ENCODE peak calls at places on chromosomes 4 and X, in nine cellular contexts. N, C, E, F, X, Z, R, P and H are unnamed samples.

GRCh38 chr4:40283968-40284367 is 51.2 kb upstream of the CHRNA9 start:
- DNase-seq in N (no peak), Z (no peak), R (peak; percentile 31), X (no peak), E (no peak), P (no peak), F (no peak), C (no peak), H (peak; percentile 58)

GRCh38 chr4:177948853-177949252 is 506.6 kb upstream of the AGA start:
- DNase-seq in E (no peak), Z (no peak), R (no peak), F (no peak), X (no peak), P (no peak), C (no peak), N (no peak), H (no peak)

GRCh38 chrX:35890699-35891098 is 28.8 kb upstream of the CFAP47 start:
- DNase-seq in E (peak; percentile 29), N (peak; percentile 12), P (peak; percentile 24), C (no peak), X (no peak), F (no peak), R (no peak), Z (peak; percentile 59), H (peak; percentile 14)

GRCh38 chr4:156642161-156642560 is 329.4 kb downstream of the PDGFC start:
- DNase-seq in R (peak; percentile 42), F (no peak), E (no peak), Z (no peak), X (no peak), N (no peak), P (no peak), C (no peak), H (no peak)

GRCh38 chrX:36908801-36909403 is 99.3 kb upstream of the FAM47C start:
- DNase-seq in F (no peak), Z (no peak), N (no peak), E (no peak), P (no peak), R (peak; percentile 22), X (no peak), C (no peak), H (peak; percentile 10)

GRCh38 chrX:124346064-124346876 is at the start of gene SH2D1A:
- DNase-seq in F (no peak), R (no peak), E (no peak), P (no peak), X (no peak), C (no peak), N (no peak), Z (no peak), H (no peak)

GRCh38 chr4:42627887-42628646 is 28.8 kb downstream of the ATP8A1 start:
- DNase-seq in C (no peak), E (no peak), Z (no peak), R (no peak), P (no peak), N (no peak), X (peak; percentile 88), F (no peak), H (peak; percentile 59)

GRCh38 chr4:180059216-180059881 is 2183.9 kb upstream of the TENM3 start:
- DNase-seq in F (no peak), N (peak; percentile 31), E (peak; percentile 32), Z (peak; percentile 24), X (no peak), P (peak; percentile 60), R (no peak), C (no peak), H (peak; percentile 32)

GRCh38 chr4:45629717-45630116 is 494.1 kb downstream of the GABRG1 start:
- DNase-seq in E (no peak), F (no peak), Z (no peak), P (no peak), N (no peak), R (no peak), X (no peak), C (no peak), H (no peak)

DNA sequence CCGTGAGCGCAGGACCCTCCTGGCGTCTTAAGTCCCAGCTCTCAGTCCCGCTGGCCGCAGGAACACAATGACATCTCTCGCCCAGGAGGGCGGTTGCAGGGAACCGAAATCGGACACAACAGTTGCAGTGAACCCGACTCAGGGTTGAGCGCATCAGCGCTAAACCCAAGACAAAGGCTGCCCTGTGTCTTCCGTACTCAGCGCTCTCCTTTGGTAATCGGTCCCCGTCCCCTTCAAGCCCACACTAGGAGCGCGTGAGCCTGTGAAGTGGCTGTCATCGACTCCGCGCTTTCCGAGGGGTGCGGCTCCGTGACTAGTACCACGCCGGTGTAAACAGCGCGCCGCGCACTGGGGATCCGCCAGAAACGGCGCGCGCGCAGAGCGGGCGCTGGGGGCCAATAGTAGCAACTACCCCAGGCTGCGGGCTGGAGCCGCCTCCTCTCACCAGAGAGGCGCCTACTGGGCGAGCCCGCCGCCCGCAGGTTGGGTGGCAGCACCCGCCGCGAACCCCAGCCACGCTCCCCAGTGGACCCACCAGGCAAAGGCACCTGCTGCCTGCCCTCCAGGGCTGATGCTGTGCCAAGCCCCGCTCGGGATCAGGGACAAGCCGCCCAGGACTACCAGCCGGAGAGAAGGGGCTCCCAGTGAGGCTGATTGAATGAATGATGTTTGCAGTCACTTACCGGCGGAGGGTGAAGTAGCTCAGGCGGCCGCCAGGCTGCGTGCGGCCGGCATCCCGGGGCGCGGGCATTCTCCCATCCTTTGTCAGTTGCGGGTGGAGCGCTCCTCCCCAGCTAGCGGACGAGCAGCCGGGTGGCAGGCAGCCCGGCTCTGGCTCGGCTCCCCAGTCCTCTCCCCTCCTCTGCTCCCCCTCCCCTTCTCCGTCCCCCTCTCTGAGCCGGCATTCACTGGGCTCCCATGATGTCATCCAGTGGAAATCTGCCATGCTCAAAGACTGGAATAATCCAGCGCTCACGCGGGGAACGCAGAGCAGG is 370.4 kb upstream of the SMIM31 start:
- DNase-seq in P (peak; percentile 69), C (no peak), X (no peak), F (no peak), N (peak; percentile 47), E (peak; percentile 67), R (no peak), Z (peak; percentile 86), H (no peak)
- TF ChIP-seq CTCF in P (no peak), C (no peak), X (no peak), F (no peak), N (peak; percentile 40), E (no peak), R (no peak), Z (peak; percentile 57), H (no peak)

DNA sequence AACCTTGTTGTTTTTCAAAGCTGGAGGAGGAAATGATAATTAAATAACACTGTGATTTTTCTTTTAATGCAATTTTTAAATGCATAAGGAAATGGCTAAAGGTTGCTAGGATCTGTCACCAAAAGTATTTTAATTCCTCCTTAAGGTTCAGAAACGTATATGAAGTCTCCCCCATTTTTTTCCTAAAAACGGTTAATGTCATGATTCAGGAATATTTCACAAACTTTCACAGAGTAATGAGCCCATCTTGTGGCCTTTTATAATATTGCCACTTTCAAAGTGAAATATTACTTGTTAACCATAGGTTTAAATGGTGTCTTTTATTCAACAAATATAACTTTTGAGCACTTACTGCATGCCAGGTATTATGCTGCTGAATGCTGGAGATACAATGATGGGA is 99.5 kb upstream of the USP38 start:
- DNase-seq in Z (no peak), R (peak; percentile 5), F (no peak), X (no peak), P (no peak), E (no peak), C (no peak), N (no peak), H (no peak)
- TF ChIP-seq CTCF in Z (no peak), R (peak; percentile 34), F (peak; percentile 33), X (no peak), P (no peak), E (no peak), C (peak; percentile 24), N (no peak), H (no peak)

DNA sequence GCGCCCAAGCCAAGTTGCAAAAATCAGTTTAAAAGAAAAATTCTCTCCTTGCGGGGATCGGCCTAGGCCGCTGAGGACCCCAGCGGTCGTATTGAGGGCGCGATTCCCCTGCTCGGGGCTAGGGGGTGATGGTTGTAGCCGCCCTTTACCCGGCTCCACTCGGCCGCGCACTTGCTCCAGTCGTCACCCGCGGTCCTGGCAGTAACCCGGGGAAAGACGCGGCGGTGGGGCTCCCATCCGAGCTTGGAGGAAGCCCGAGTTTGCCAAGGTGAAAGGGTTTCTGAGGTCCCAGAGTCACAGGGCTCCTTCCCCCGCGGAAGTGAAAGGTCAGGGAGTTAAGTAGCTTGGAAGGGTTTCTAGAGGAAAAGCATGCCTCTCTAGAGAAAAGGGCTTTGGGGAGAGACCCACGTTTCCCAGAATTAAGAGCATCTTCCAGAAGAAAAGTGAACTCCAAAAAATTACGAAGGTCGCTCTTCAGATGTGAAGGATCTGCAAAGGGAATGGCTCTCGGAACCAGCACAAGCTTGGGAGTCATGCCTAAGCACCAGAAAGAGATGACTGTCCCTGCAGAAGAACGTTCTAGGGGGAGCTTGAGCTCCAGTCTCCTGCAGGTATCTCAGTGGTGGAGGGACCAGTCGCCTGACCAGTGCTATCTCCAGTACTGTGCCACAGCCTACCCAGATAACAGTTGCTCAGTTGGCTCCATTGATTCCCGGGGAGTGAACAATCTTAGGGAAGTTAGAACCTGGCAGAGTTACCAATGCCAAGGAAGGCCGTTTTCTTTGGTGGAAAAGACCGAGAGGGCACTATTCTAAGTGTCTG is 873 bp downstream of the LAP3 start:
- DNase-seq in X (peak; percentile 65), N (peak; percentile 43), C (no peak), Z (peak; percentile 39), P (peak; percentile 56), R (peak; percentile 26), F (no peak), E (peak; percentile 54), H (no peak)
- TF ChIP-seq CTCF in X (no peak), N (no peak), C (no peak), Z (no peak), P (no peak), R (no peak), F (no peak), E (no peak), H (no peak)

DNA sequence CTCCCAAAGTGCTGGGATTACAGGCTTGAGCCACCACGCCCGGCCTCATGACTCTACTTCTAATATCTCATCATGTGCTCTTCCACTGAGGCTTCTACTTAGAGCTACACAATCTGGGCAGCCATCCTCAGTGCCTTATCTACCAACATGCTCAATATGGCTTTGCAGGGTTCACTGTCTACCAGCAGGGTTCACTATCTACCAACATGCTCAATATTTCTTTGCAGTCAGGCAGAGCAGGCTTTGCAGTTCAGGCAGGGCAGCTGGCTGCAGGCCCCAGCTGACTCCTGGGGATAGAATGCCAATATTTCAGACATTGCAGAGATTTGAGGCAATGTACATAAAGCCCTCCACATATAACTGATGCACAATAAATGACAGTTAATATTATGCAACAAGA is 47.5 kb downstream of the PKD2 start:
- DNase-seq in Z (peak; percentile 44), N (peak; percentile 56), F (no peak), C (no peak), E (peak; percentile 23), P (peak; percentile 6), X (no peak), R (peak; percentile 33), H (peak; percentile 18)
- TF ChIP-seq CTCF in Z (peak; percentile 63), N (peak; percentile 23), F (peak; percentile 60), C (peak; percentile 11), E (peak; percentile 21), P (peak; percentile 43), X (no peak), R (peak; percentile 48), H (peak; percentile 27)

DNA sequence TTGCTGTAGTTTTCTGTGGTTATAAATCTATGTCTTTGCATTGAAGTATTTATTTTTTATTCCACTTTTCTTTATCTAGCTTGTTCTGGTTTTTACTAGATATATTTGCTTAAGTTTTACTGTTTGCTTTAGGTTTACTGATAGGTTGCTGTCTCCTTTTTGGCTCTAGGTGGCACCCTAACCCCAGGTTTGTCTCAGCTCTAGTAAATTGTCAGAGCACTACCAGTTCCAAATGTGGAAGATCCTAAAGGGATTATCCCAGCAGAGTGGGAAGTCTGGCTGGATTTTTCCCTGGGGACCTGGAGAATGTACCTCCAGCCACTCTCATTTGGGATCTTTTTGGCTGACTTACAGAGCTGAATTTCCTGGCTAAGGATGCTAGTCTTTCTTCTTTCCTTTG is 106.1 kb downstream of the PBDC1 start:
- DNase-seq in Z (peak; percentile 48), X (no peak), P (peak; percentile 39), F (peak; percentile 5), N (peak; percentile 38), E (peak; percentile 47), C (no peak), R (peak; percentile 34), H (peak; percentile 32)
- TF ChIP-seq CTCF in Z (peak; percentile 66), X (peak; percentile 32), P (peak; percentile 49), F (peak; percentile 69), N (peak; percentile 30), E (peak; percentile 25), C (peak; percentile 59), R (peak; percentile 66), H (peak; percentile 53)